ENCODE peak calls at places on chromosome 1, in seven cellular contexts. B is IMR-90, H is mesenchymal stem cell, Q is neuronal stem cell, P is H1, D is mesendoderm, V is H9. Y is an unnamed sample.

GRCh38 chr1:156858959-156859522 is at the start of gene INSRR:
- DNase-seq in B (no peak), H (no peak), Q (no peak), P (no peak), D (peak; percentile 59), V (no peak), Y (no peak)

GRCh38 chr1:17292299-17293198 is 15.4 kb upstream of the PADI4 start:
- DNase-seq in B (no peak), H (no peak), Q (no peak), P (no peak), D (no peak), V (no peak), Y (peak; percentile 60)

GRCh38 chr1:92464588-92465255 is 22.0 kb downstream of the GFI1 start:
- DNase-seq in B (no peak), H (no peak), Q (no peak), P (no peak), D (no peak), V (no peak), Y (no peak)

GRCh38 chr1:168467452-168467851 is 76.3 kb downstream of the XCL2 start:
- DNase-seq in B (no peak), H (no peak), Q (no peak), P (no peak), D (no peak), V (no peak), Y (no peak)

GRCh38 chr1:86335906-86336305 is 60.2 kb downstream of the ODF2L start:
- DNase-seq in B (no peak), H (no peak), Q (no peak), P (no peak), D (peak; percentile 11), V (no peak), Y (no peak)

GRCh38 chr1:58583496-58583895 is 6.4 kb upstream of the TACSTD2 start:
- DNase-seq in B (no peak), H (no peak), Q (no peak), P (no peak), D (no peak), V (no peak), Y (no peak)

GRCh38 chr1:30273021-30273325 is 450.4 kb downstream of the MATN1 start:
- DNase-seq in B (no peak), H (no peak), Q (no peak), P (no peak), D (no peak), V (peak; percentile 6), Y (no peak)

GRCh38 chr1:207883660-207884245 is 27.2 kb downstream of the CD34 start:
- DNase-seq in B (no peak), H (no peak), Q (no peak), P (no peak), D (no peak), V (no peak), Y (no peak)

GRCh38 chr1:169495050-169495740 is 9.5 kb upstream of the SLC19A2 start:
- DNase-seq in B (no peak), H (peak; percentile 30), Q (no peak), P (no peak), D (no peak), V (no peak), Y (peak; percentile 30)

GRCh38 chr1:75632350-75632949 is 21.5 kb upstream of the SLC44A5 start:
- DNase-seq in B (peak; percentile 23), H (peak; percentile 41), Q (peak; percentile 31), P (no peak), D (peak; percentile 53), V (no peak), Y (no peak)

GRCh38 chr1:220371324-220371723 is 99.1 kb upstream of the RAB3GAP2 start:
- DNase-seq in B (no peak), H (no peak), Q (no peak), P (no peak), D (peak; percentile 75), V (peak; percentile 63), Y (peak; percentile 25)

GRCh38 chr1:24159366-24159765 is 16.4 kb upstream of the IL22RA1 start:
- DNase-seq in B (no peak), H (no peak), Q (no peak), P (no peak), D (no peak), V (no peak), Y (no peak)

GRCh38 chr1:153141377-153141776 is 9.3 kb downstream of the SPRR2G start:
- DNase-seq in B (no peak), H (no peak), Q (no peak), P (no peak), D (no peak), V (no peak), Y (no peak)

GRCh38 chr1:182217967-182218366 is 156.5 kb upstream of the ZNF648 start:
- DNase-seq in B (no peak), H (no peak), Q (no peak), P (no peak), D (no peak), V (no peak), Y (no peak)

GRCh38 chr1:206814716-206815341 is 42.5 kb upstream of the IL10 start:
- DNase-seq in B (peak; percentile 79), H (peak; percentile 75), Q (no peak), P (no peak), D (no peak), V (no peak), Y (no peak)

GRCh38 chr1:244011251-244011650 is 39.8 kb upstream of the ZBTB18 start:
- DNase-seq in B (peak; percentile 59), H (no peak), Q (no peak), P (no peak), D (peak; percentile 3), V (no peak), Y (no peak)

GRCh38 chr1:22976127-22976460 is 3.4 kb upstream of the LACTBL1 start:
- DNase-seq in B (no peak), H (no peak), Q (no peak), P (no peak), D (no peak), V (no peak), Y (no peak)

GRCh38 chr1:150346316-150346715 is 17.6 kb upstream of the RPRD2 start:
- DNase-seq in B (no peak), H (no peak), Q (no peak), P (no peak), D (no peak), V (no peak), Y (no peak)

GRCh38 chr1:196387766-196388165 is 220.5 kb downstream of the KCNT2 start:
- DNase-seq in B (peak; percentile 27), H (no peak), Q (no peak), P (no peak), D (no peak), V (no peak), Y (no peak)

GRCh38 chr1:11805454-11806306 is at the start of the genes CLCN6 and MTHFR:
- DNase-seq in B (peak; percentile 99), H (peak; percentile 99), Q (peak; percentile 99), P (peak; percentile 98), D (peak; percentile 100), V (peak; percentile 100), Y (peak; percentile 100)

GRCh38 chr1:53280486-53280885 is 42.2 kb upstream of the MAGOH start:
- DNase-seq in B (no peak), H (no peak), Q (no peak), P (no peak), D (no peak), V (no peak), Y (no peak)

GRCh38 chr1:208538587-208538986 is 294.4 kb upstream of the PLXNA2 start:
- DNase-seq in B (no peak), H (no peak), Q (no peak), P (no peak), D (no peak), V (no peak), Y (no peak)

GRCh38 chr1:14377386-14377785 is 221.1 kb upstream of the KAZN start:
- DNase-seq in B (no peak), H (no peak), Q (no peak), P (no peak), D (no peak), V (no peak), Y (no peak)

GRCh38 chr1:92310185-92310597 is 11.3 kb downstream of the RPAP2 start:
- DNase-seq in B (peak; percentile 50), H (peak; percentile 44), Q (no peak), P (no peak), D (no peak), V (no peak), Y (peak; percentile 64)

GRCh38 chr1:225474439-225474985 is 46.7 kb upstream of the LBR start:
- DNase-seq in B (no peak), H (no peak), Q (no peak), P (no peak), D (no peak), V (no peak), Y (no peak)

GRCh38 chr1:62229932-62230331 is 35.3 kb downstream of the L1TD1 start:
- DNase-seq in B (no peak), H (no peak), Q (no peak), P (no peak), D (no peak), V (no peak), Y (peak; percentile 67)

GRCh38 chr1:226320930-226321329 is 12.0 kb upstream of the LIN9 start:
- DNase-seq in B (no peak), H (no peak), Q (no peak), P (no peak), D (no peak), V (no peak), Y (no peak)

DNA sequence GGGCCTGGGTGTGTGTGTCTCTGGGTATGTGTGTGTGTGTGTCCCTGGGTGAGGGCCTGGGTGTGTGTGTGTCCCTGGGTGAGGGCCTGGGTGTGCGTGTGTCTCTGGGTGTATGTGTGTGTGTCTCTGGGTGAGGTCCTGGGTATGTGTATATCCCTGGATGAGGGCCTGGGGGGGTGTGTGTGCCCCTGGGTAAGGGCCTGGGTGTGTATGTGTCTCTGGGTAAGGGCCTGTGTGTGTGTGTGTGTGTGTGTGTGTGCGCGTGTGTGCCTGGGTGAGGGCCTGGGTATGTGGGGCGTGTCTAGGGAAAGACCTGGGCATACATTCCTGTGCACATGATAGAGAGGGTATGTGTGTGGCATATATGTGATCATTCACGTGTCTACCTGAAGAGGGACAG is 155.1 kb upstream of the ZC3H12A start:
- DNase-seq in B (no peak), H (no peak), Q (no peak), P (no peak), D (no peak), V (no peak), Y (no peak)
- H2AK5ac ChIP-seq in B (no peak overlapping the region), H (no peak overlapping the region), Q (peak overlapping the region; percentile 21), P (peak overlapping the region; percentile 78), D (no peak overlapping the region), V (no peak overlapping the region), Y (no peak overlapping the region)

DNA sequence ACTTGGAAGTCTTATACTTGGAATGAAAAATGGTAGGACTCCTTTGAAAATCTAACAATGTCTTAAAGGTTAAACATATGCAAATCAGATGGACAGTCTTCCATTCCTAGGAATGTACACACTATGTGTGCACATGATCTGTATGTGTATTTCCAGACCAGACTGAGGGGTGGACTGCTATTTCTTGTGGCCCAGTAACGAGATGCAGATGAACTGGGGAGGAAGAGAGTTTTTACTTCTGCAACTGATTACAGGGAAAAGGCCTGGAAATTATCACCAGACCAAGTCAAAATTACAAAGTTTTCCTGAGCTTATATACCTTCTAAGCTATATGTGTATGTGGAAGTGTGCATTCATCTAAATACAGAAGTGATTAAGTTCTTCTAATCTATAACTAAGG is 17.7 kb downstream of the NBPF3 start:
- DNase-seq in B (no peak), H (no peak), Q (no peak), P (no peak), D (no peak), V (no peak), Y (no peak)
- H3K4me2 ChIP-seq in B (no peak overlapping the region), H (no peak overlapping the region), Q (no peak overlapping the region), P (no peak overlapping the region), D (no peak overlapping the region), V (no peak overlapping the region), Y (no peak overlapping the region)

GRCh38 chr1:29177022-29177705 is 4.5 kb downstream of the SRSF4 start:
- DNase-seq in B (no peak), H (no peak), Q (no peak), P (no peak), D (no peak), V (peak; percentile 24), Y (no peak)
- H2AK5ac ChIP-seq in B (no peak overlapping the region), H (no peak overlapping the region), Q (no peak overlapping the region), P (no peak overlapping the region), D (no peak overlapping the region), V (no peak overlapping the region), Y (no peak overlapping the region)

GRCh38 chr1:55204997-55205396 is 10.2 kb downstream of the USP24 start:
- DNase-seq in B (no peak), H (peak; percentile 57), Q (no peak), P (no peak), D (no peak), V (no peak), Y (no peak)
- H3K4me2 ChIP-seq in B (no peak overlapping the region), H (no peak overlapping the region), Q (no peak overlapping the region), P (no peak overlapping the region), D (no peak overlapping the region), V (no peak overlapping the region), Y (no peak overlapping the region)